ENCODE peak calls at places on chromosomes 6 and 20, in five cellular contexts. One of them, this sample, is unnamed.

GRCh38 chr6:25635886-25636317 is 16.1 kb upstream of the SCGN start:
- DNase-seq in A549: no peak
- DNase-seq in HepG2: peak; percentile 97
- DNase-seq in sigmoid colon: no peak
- DNase-seq in upper lobe of left lung: no peak
- DNase-seq in this sample: no peak

GRCh38 chr6:106600329-106600728 is 29.0 kb downstream of the RTN4IP1 start:
- DNase-seq in sigmoid colon: no peak
- DNase-seq in upper lobe of left lung: no peak
- DNase-seq in A549: no peak
- DNase-seq in HepG2: no peak
- DNase-seq in this sample: no peak

GRCh38 chr6:10403385-10404106 is 11.3 kb downstream of the TFAP2A start:
- DNase-seq in upper lobe of left lung: no peak
- DNase-seq in sigmoid colon: no peak
- DNase-seq in A549: peak; percentile 64
- DNase-seq in HepG2: no peak
- DNase-seq in this sample: no peak

GRCh38 chr6:14742171-14742570 is 503.7 kb upstream of the JARID2 start:
- DNase-seq in upper lobe of left lung: no peak
- DNase-seq in sigmoid colon: no peak
- DNase-seq in HepG2: no peak
- DNase-seq in A549: no peak
- DNase-seq in this sample: no peak

GRCh38 chr6:1170793-1171192 is 141.1 kb upstream of the FOXQ1 start:
- DNase-seq in HepG2: no peak
- DNase-seq in upper lobe of left lung: no peak
- DNase-seq in A549: no peak
- DNase-seq in sigmoid colon: no peak
- DNase-seq in this sample: no peak

GRCh38 chr6:121670511-121670910 is 235.1 kb downstream of the GJA1 start:
- DNase-seq in sigmoid colon: no peak
- DNase-seq in HepG2: no peak
- DNase-seq in A549: no peak
- DNase-seq in upper lobe of left lung: no peak
- DNase-seq in this sample: no peak

GRCh38 chr6:138973481-138974140 is 14.4 kb downstream of the REPS1 start:
- DNase-seq in sigmoid colon: no peak
- DNase-seq in HepG2: no peak
- DNase-seq in A549: no peak
- DNase-seq in upper lobe of left lung: no peak
- DNase-seq in this sample: no peak

GRCh38 chr6:118645395-118645794 is 6.0 kb downstream of the CEP85L start:
- DNase-seq in A549: no peak
- DNase-seq in upper lobe of left lung: no peak
- DNase-seq in HepG2: peak; percentile 11
- DNase-seq in sigmoid colon: no peak
- DNase-seq in this sample: no peak

GRCh38 chr6:36314221-36315014 is 22.3 kb downstream of the BNIP5 start:
- DNase-seq in upper lobe of left lung: no peak
- DNase-seq in HepG2: no peak
- DNase-seq in sigmoid colon: no peak
- DNase-seq in A549: no peak
- DNase-seq in this sample: no peak

GRCh38 chr20:1122388-1123315 is 4.2 kb downstream of the PSMF1 start:
- DNase-seq in sigmoid colon: no peak
- DNase-seq in HepG2: peak; percentile 99
- DNase-seq in A549: no peak
- DNase-seq in upper lobe of left lung: no peak
- DNase-seq in this sample: peak; percentile 64

GRCh38 chr6:118207947-118208346 is 300.9 kb downstream of the SLC35F1 start:
- DNase-seq in upper lobe of left lung: peak; percentile 59
- DNase-seq in A549: no peak
- DNase-seq in HepG2: no peak
- DNase-seq in sigmoid colon: no peak
- DNase-seq in this sample: no peak

GRCh38 chr6:82118150-82118562 is 129.4 kb downstream of the IBTK start:
- DNase-seq in HepG2: no peak
- DNase-seq in sigmoid colon: no peak
- DNase-seq in A549: no peak
- DNase-seq in upper lobe of left lung: no peak
- DNase-seq in this sample: no peak

GRCh38 chr20:10558635-10559187 is 115.1 kb downstream of the JAG1 start:
- DNase-seq in upper lobe of left lung: no peak
- DNase-seq in HepG2: no peak
- DNase-seq in A549: no peak
- DNase-seq in sigmoid colon: no peak
- DNase-seq in this sample: no peak

GRCh38 chr6:43812850-43813584 is 43.0 kb downstream of the VEGFA start:
- DNase-seq in A549: no peak
- DNase-seq in upper lobe of left lung: no peak
- DNase-seq in sigmoid colon: no peak
- DNase-seq in HepG2: no peak
- DNase-seq in this sample: peak; percentile 68

GRCh38 chr6:162099685-162100084 is 627.9 kb downstream of the PRKN start:
- DNase-seq in upper lobe of left lung: no peak
- DNase-seq in sigmoid colon: no peak
- DNase-seq in A549: peak; percentile 33
- DNase-seq in HepG2: peak; percentile 42
- DNase-seq in this sample: no peak

GRCh38 chr6:129700666-129701065 is 9.3 kb downstream of the ARHGAP18 start:
- DNase-seq in A549: no peak
- DNase-seq in sigmoid colon: no peak
- DNase-seq in HepG2: no peak
- DNase-seq in upper lobe of left lung: no peak
- DNase-seq in this sample: no peak

GRCh38 chr20:53918949-53919361 is 151.4 kb downstream of the BCAS1 start:
- DNase-seq in upper lobe of left lung: no peak
- DNase-seq in A549: no peak
- DNase-seq in HepG2: no peak
- DNase-seq in sigmoid colon: no peak
- DNase-seq in this sample: no peak

GRCh38 chr20:297925-298754 is 770 bp downstream of the ZCCHC3 start:
- DNase-seq in HepG2: peak; percentile 35
- DNase-seq in A549: peak; percentile 59
- DNase-seq in upper lobe of left lung: peak; percentile 90
- DNase-seq in sigmoid colon: peak; percentile 84
- DNase-seq in this sample: peak; percentile 66

GRCh38 chr6:109478222-109478805 is 4.7 kb downstream of the ZBTB24 start:
- DNase-seq in HepG2: no peak
- DNase-seq in A549: no peak
- DNase-seq in upper lobe of left lung: no peak
- DNase-seq in sigmoid colon: no peak
- DNase-seq in this sample: no peak

GRCh38 chr20:51750037-51750769 is 18.0 kb downstream of the ATP9A start:
- DNase-seq in sigmoid colon: peak; percentile 83
- DNase-seq in HepG2: peak; percentile 96
- DNase-seq in A549: peak; percentile 93
- DNase-seq in upper lobe of left lung: no peak
- DNase-seq in this sample: peak; percentile 87

GRCh38 chr6:32254761-32255211 is 30.9 kb upstream of the NOTCH4 start:
- DNase-seq in HepG2: no peak
- DNase-seq in A549: peak; percentile 25
- DNase-seq in sigmoid colon: no peak
- DNase-seq in upper lobe of left lung: no peak
- DNase-seq in this sample: no peak

GRCh38 chr6:111585241-111585968 is 20.3 kb downstream of the TRAF3IP2 start:
- DNase-seq in HepG2: no peak
- DNase-seq in A549: no peak
- DNase-seq in upper lobe of left lung: no peak
- DNase-seq in sigmoid colon: no peak
- DNase-seq in this sample: no peak

GRCh38 chr6:14799928-14800327 is 445.9 kb upstream of the JARID2 start:
- DNase-seq in A549: peak; percentile 6
- DNase-seq in HepG2: peak; percentile 50
- DNase-seq in sigmoid colon: peak; percentile 88
- DNase-seq in upper lobe of left lung: no peak
- DNase-seq in this sample: peak; percentile 59

GRCh38 chr6:16327777-16328325 is 89.5 kb downstream of the GMPR start:
- DNase-seq in upper lobe of left lung: peak; percentile 74
- DNase-seq in sigmoid colon: no peak
- DNase-seq in A549: no peak
- DNase-seq in HepG2: no peak
- DNase-seq in this sample: no peak

GRCh38 chr6:7587631-7588100 is 2.3 kb upstream of the SNRNP48 start:
- DNase-seq in sigmoid colon: no peak
- DNase-seq in HepG2: no peak
- DNase-seq in upper lobe of left lung: no peak
- DNase-seq in A549: no peak
- DNase-seq in this sample: no peak

GRCh38 chr20:41032243-41032642 is 3.6 kb downstream of the TOP1 start:
- DNase-seq in HepG2: no peak
- DNase-seq in A549: no peak
- DNase-seq in sigmoid colon: no peak
- DNase-seq in upper lobe of left lung: no peak
- DNase-seq in this sample: no peak

GRCh38 chr6:3348821-3349220 is 90.1 kb downstream of the PSMG4 start:
- DNase-seq in A549: no peak
- DNase-seq in sigmoid colon: peak; percentile 52
- DNase-seq in HepG2: no peak
- DNase-seq in upper lobe of left lung: no peak
- DNase-seq in this sample: no peak

GRCh38 chr6:88612631-88613030 is 350.8 kb downstream of the RNGTT start:
- DNase-seq in upper lobe of left lung: no peak
- DNase-seq in HepG2: no peak
- DNase-seq in A549: no peak
- DNase-seq in sigmoid colon: no peak
- DNase-seq in this sample: no peak

GRCh38 chr6:127951172-127951995 is 50.5 kb upstream of the THEMIS start:
- DNase-seq in A549: no peak
- DNase-seq in sigmoid colon: no peak
- DNase-seq in upper lobe of left lung: no peak
- DNase-seq in HepG2: no peak
- DNase-seq in this sample: no peak

GRCh38 chr6:163419413-163420314 is 5.1 kb downstream of the QKI start:
- DNase-seq in upper lobe of left lung: no peak
- DNase-seq in A549: no peak
- DNase-seq in HepG2: no peak
- DNase-seq in sigmoid colon: no peak
- DNase-seq in this sample: no peak

GRCh38 chr6:43434441-43434840 is 7.1 kb downstream of the ABCC10 start:
- DNase-seq in A549: no peak
- DNase-seq in sigmoid colon: peak; percentile 49
- DNase-seq in HepG2: no peak
- DNase-seq in upper lobe of left lung: no peak
- DNase-seq in this sample: no peak

GRCh38 chr6:31004285-31004684 is 6.0 kb upstream of the MUC22 start:
- DNase-seq in sigmoid colon: no peak
- DNase-seq in HepG2: no peak
- DNase-seq in upper lobe of left lung: no peak
- DNase-seq in A549: no peak
- DNase-seq in this sample: no peak

GRCh38 chr6:19833947-19834346 is 3.2 kb upstream of the ID4 start:
- DNase-seq in sigmoid colon: no peak
- DNase-seq in HepG2: peak; percentile 75
- DNase-seq in upper lobe of left lung: no peak
- DNase-seq in A549: no peak
- DNase-seq in this sample: no peak

GRCh38 chr6:154187714-154188113 is 148.7 kb downstream of the OPRM1 start:
- DNase-seq in sigmoid colon: no peak
- DNase-seq in HepG2: no peak
- DNase-seq in A549: no peak
- DNase-seq in upper lobe of left lung: no peak
- DNase-seq in this sample: no peak

GRCh38 chr6:2229039-2229438 is 16.4 kb downstream of the GMDS start:
- DNase-seq in A549: no peak
- DNase-seq in HepG2: no peak
- DNase-seq in sigmoid colon: no peak
- DNase-seq in upper lobe of left lung: no peak
- DNase-seq in this sample: no peak

GRCh38 chr6:101348816-101349215 is 44.7 kb upstream of the GRIK2 start:
- DNase-seq in HepG2: no peak
- DNase-seq in A549: no peak
- DNase-seq in sigmoid colon: no peak
- DNase-seq in upper lobe of left lung: no peak
- DNase-seq in this sample: no peak

GRCh38 chr6:168039301-168039700 is 39.7 kb downstream of the FRMD1 start:
- DNase-seq in upper lobe of left lung: no peak
- DNase-seq in sigmoid colon: peak; percentile 38
- DNase-seq in A549: no peak
- DNase-seq in HepG2: no peak
- DNase-seq in this sample: no peak

GRCh38 chr6:104344223-104344622 is 515.5 kb downstream of the HACE1 start:
- DNase-seq in A549: no peak
- DNase-seq in HepG2: no peak
- DNase-seq in sigmoid colon: no peak
- DNase-seq in upper lobe of left lung: no peak
- DNase-seq in this sample: no peak
- TF ChIP-seq EP300 in A549: no peak
- TF ChIP-seq EP300 in HepG2: no peak
- TF ChIP-seq EP300 in sigmoid colon: no peak
- TF ChIP-seq EP300 in upper lobe of left lung: no peak
- TF ChIP-seq EP300 in this sample: no peak

DNA sequence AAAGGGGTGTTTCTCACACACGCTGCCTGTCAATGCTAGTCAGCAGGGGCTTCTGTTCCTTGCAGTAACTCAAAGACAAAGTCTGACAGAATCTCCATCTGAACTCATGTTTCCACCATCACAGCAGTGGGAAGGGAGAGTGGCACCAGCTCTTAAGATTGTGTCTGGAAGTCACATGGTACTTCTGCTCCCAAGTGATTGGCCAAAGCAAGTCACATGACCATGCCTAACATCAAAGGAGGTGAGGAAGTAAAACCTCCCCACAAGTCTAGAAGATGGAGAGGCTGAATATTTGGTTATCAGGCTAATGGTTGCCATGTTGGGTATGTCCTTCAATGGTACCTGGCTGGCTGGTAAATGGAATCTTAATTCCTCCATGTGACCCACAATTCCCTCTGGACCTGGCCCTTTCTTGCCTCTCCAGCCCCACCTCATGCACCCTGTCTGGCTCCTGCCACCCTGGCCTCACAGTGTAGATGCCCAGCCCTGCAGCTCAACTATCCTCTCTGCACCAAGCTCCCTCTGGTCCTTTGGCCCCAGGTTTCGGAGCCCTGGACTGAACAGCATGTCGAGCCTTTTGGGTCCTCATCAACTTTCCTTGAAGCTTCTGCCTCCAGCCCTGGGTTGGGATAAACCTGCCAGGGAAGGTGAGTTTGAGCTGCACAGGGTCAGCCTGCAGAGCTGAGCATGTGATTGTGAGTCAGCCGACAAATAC is 51.0 kb upstream of the PMEPA1 start:
- DNase-seq in sigmoid colon: peak; percentile 44
- DNase-seq in upper lobe of left lung: no peak
- DNase-seq in HepG2: no peak
- DNase-seq in A549: no peak
- DNase-seq in this sample: no peak
- H3K27ac ChIP-seq in sigmoid colon: no peak overlapping the region
- H3K27ac ChIP-seq in upper lobe of left lung: no peak overlapping the region
- H3K27ac ChIP-seq in HepG2: no peak overlapping the region
- H3K27ac ChIP-seq in A549: peak overlapping the region; percentile 63
- H3K27ac ChIP-seq in this sample: no peak overlapping the region

GRCh38 chr20:22791432-22791831 is 207.1 kb upstream of the FOXA2 start:
- DNase-seq in HepG2: no peak
- DNase-seq in sigmoid colon: no peak
- DNase-seq in A549: no peak
- DNase-seq in upper lobe of left lung: no peak
- DNase-seq in this sample: no peak
- H3K4me1 ChIP-seq in HepG2: peaks cover 6% of the 10 kb centered on the region
- H3K4me1 ChIP-seq in sigmoid colon: no peaks in the 10 kb centered on the region
- H3K4me1 ChIP-seq in A549: peaks cover 44% of the 10 kb centered on the region
- H3K4me1 ChIP-seq in upper lobe of left lung: peaks cover 13% of the 10 kb centered on the region
- H3K4me1 ChIP-seq in this sample: peaks cover 19% of the 10 kb centered on the region

GRCh38 chr6:157323114-157323923 is at the start of gene TMEM242:
- DNase-seq in A549: peak; percentile 80
- DNase-seq in upper lobe of left lung: peak; percentile 95
- DNase-seq in HepG2: peak; percentile 89
- DNase-seq in sigmoid colon: peak; percentile 95
- DNase-seq in this sample: peak; percentile 93
- TF ChIP-seq EP300 in A549: no peak
- TF ChIP-seq EP300 in upper lobe of left lung: no peak
- TF ChIP-seq EP300 in HepG2: peak; percentile 85
- TF ChIP-seq EP300 in sigmoid colon: no peak
- TF ChIP-seq EP300 in this sample: no peak